ENCODE peak calls at places on chromosomes 11 and 22, in four cellular contexts. M, Q, B and Z are unnamed samples.

GRCh38 chr11:109229682-109230081 is 192.3 kb upstream of the C11orf87 start:
- DNase-seq in M (no peak), Q (no peak), B (no peak), Z (no peak)

GRCh38 chr22:46866591-46866990 is 104.1 kb downstream of the TBC1D22A start:
- DNase-seq in M (no peak), Q (no peak), B (no peak), Z (no peak)

GRCh38 chr22:22084089-22084711 is 101.6 kb upstream of the TOP3B start:
- DNase-seq in M (no peak), Q (no peak), B (no peak), Z (no peak)

GRCh38 chr22:35835998-35836691 is 118.5 kb downstream of the APOL5 start:
- DNase-seq in M (peak), Q (peak), B (peak), Z (no peak)

GRCh38 chr11:80593981-80594380 is 1153.2 kb upstream of the TENM4 start:
- DNase-seq in M (peak), Q (no peak), B (no peak), Z (no peak)

GRCh38 chr22:47019012-47019790 is 256.8 kb downstream of the TBC1D22A start:
- DNase-seq in M (no peak), Q (peak), B (no peak), Z (no peak)

GRCh38 chr22:19874307-19875060 is 19.8 kb upstream of the GNB1L start:
- DNase-seq in M (no peak), Q (peak), B (no peak), Z (no peak)

GRCh38 chr11:67542169-67542568 is 18.9 kb upstream of the CABP2 start:
- DNase-seq in M (no peak), Q (no peak), B (no peak), Z (no peak)

GRCh38 chr11:19816817-19817216 is 104.2 kb downstream of the NAV2 start:
- DNase-seq in M (no peak), Q (no peak), B (no peak), Z (no peak)

GRCh38 chr11:120125005-120125404 is 12.9 kb downstream of the TRIM29 start:
- DNase-seq in M (peak), Q (no peak), B (no peak), Z (no peak)

GRCh38 chr11:108233277-108233945 is 10.5 kb downstream of the ATM start:
- DNase-seq in M (no peak), Q (no peak), B (no peak), Z (no peak)

GRCh38 chr11:61596539-61596938 is 15.7 kb upstream of the SYT7 start:
- DNase-seq in M (no peak), Q (no peak), B (no peak), Z (no peak)

GRCh38 chr11:69509381-69509780 is 27.9 kb downstream of the LINC01488 start:
- DNase-seq in M (no peak), Q (peak), B (no peak), Z (no peak)

GRCh38 chr22:21755855-21756284 is 20.3 kb upstream of the YPEL1 start:
- DNase-seq in M (no peak), Q (no peak), B (no peak), Z (no peak)

GRCh38 chr11:72579816-72580647 is 94.2 kb downstream of the PDE2A start:
- DNase-seq in M (no peak), Q (peak), B (no peak), Z (peak)

GRCh38 chr11:70473873-70474690 is 75.8 kb downstream of the CTTN start:
- DNase-seq in M (no peak), Q (peak), B (no peak), Z (no peak)

GRCh38 chr22:46849951-46850350 is 87.5 kb downstream of the TBC1D22A start:
- DNase-seq in M (no peak), Q (no peak), B (no peak), Z (no peak)

GRCh38 chr11:86119062-86119461 is 50.2 kb upstream of the PICALM start:
- DNase-seq in M (no peak), Q (peak), B (peak), Z (no peak)

GRCh38 chr11:128694618-128695481 is 978 bp downstream of the FLI1 start:
- DNase-seq in M (no peak), Q (peak), B (peak), Z (peak)

GRCh38 chr11:71235719-71236118 is 16.7 kb downstream of the SHANK2 start:
- DNase-seq in M (no peak), Q (peak), B (no peak), Z (peak)

GRCh38 chr11:32184057-32185055 is 93.5 kb downstream of the RCN1 start:
- DNase-seq in M (no peak), Q (no peak), B (no peak), Z (no peak)

GRCh38 chr22:40436460-40437431 is 66.4 kb downstream of the SGSM3 start:
- DNase-seq in M (peak), Q (no peak), B (no peak), Z (no peak)

GRCh38 chr22:40009953-40010751 is 15.4 kb downstream of the FAM83F start:
- DNase-seq in M (no peak), Q (no peak), B (no peak), Z (no peak)

GRCh38 chr22:41237707-41238569 is 2.8 kb downstream of the CHADL start:
- DNase-seq in M (no peak), Q (peak), B (peak), Z (peak)

GRCh38 chr11:84719935-84720577 is 907.1 kb downstream of the DLG2 start:
- DNase-seq in M (no peak), Q (no peak), B (peak), Z (peak)

GRCh38 chr11:17612221-17613188 is 65.4 kb downstream of the OTOG start:
- DNase-seq in M (no peak), Q (no peak), B (no peak), Z (peak)

GRCh38 chr11:95520361-95520760 is 269.2 kb downstream of the FAM76B start:
- DNase-seq in M (no peak), Q (no peak), B (no peak), Z (no peak)

GRCh38 chr22:17343766-17344165 is 25.5 kb upstream of the CECR2 start:
- DNase-seq in M (no peak), Q (no peak), B (no peak), Z (no peak)
- TF ChIP-seq CTCF in M (no peak), Q (no peak), B (no peak), Z (no peak)

GRCh38 chr11:74696932-74697687 is 34.1 kb downstream of the CHRDL2 start:
- DNase-seq in M (peak), Q (peak), B (peak), Z (peak)
- TF ChIP-seq POLR2A in M (no peak), Q (no peak), B (peak), Z (no peak)

GRCh38 chr11:81644239-81644840 is 1089.3 kb downstream of the FAM181B start:
- DNase-seq in M (peak), Q (no peak), B (no peak), Z (no peak)
- TF ChIP-seq CTCF in M (peak), Q (peak), B (peak), Z (no peak)

GRCh38 chr22:23786752-23787599 is at the start of gene SMARCB1:
- DNase-seq in M (peak), Q (peak), B (peak), Z (peak)
- TF ChIP-seq POLR2A in M (peak), Q (no peak), B (peak), Z (no peak)

GRCh38 chr11:44977493-44977984 is 26.9 kb upstream of the TP53I11 start:
- DNase-seq in M (peak), Q (no peak), B (no peak), Z (no peak)

GRCh38 chr11:44978279-44978960 is 27.7 kb upstream of the TP53I11 start:
- DNase-seq in M (no peak), Q (no peak), B (no peak), Z (no peak)

GRCh38 chr11:44979536-44980399 is 29.1 kb upstream of the TP53I11 start:
- DNase-seq in M (peak), Q (peak), B (peak), Z (no peak)

GRCh38 chr11:44980533-44981427 is 30.1 kb upstream of the TP53I11 start:
- DNase-seq in M (no peak), Q (peak), B (no peak), Z (no peak)

GRCh38 chr11:44978961-44979331 is 28.3 kb upstream of the TP53I11 start:
- DNase-seq in M (peak), Q (no peak), B (no peak), Z (no peak)
- TF ChIP-seq CTCF in M (no peak), Q (no peak), B (no peak), Z (no peak)